ENCODE peak calls at places on chromosomes 11 and 22, in seven cellular contexts. D is hepatocyte, K is PC-3, E is A673, J is HepG2, O is PC-9, N is GM23338. C is an unnamed sample.
A peak's percentile ranks its signal among the peaks of the same experiment; 100 is the strongest.

GRCh38 chr11:33934450-33934849 is 42.6 kb upstream of the LMO2 start:
- DNase-seq in D (no peak), K (no peak), E (no peak), J (no peak), O (no peak), N (no peak), C (no peak)

GRCh38 chr11:132972565-132972964 is 559.7 kb downstream of the OPCML start:
- DNase-seq in D (no peak), K (no peak), E (no peak), J (no peak), O (no peak), N (no peak), C (no peak)

GRCh38 chr11:25066706-25067105 is 569.9 kb downstream of the LUZP2 start:
- DNase-seq in D (no peak), K (no peak), E (no peak), J (no peak), O (no peak), N (no peak), C (no peak)

GRCh38 chr22:19626666-19627065 is 87.6 kb upstream of the SEPTIN5 start:
- DNase-seq in D (no peak), K (no peak), E (no peak), J (no peak), O (no peak), N (no peak), C (no peak)

GRCh38 chr11:119461250-119461963 is 38.4 kb upstream of the THY1 start:
- DNase-seq in D (no peak), K (peak; percentile 36), E (no peak), J (no peak), O (no peak), N (peak; percentile 19), C (no peak)

GRCh38 chr11:111846640-111847039 is 24.7 kb downstream of the ALG9 start:
- DNase-seq in D (peak; percentile 15), K (peak; percentile 72), E (peak; percentile 64), J (no peak), O (peak; percentile 27), N (no peak), C (no peak)

GRCh38 chr11:67408437-67409200 is 4.7 kb downstream of the TBC1D10C start:
- DNase-seq in D (no peak), K (no peak), E (no peak), J (no peak), O (no peak), N (no peak), C (peak; percentile 76)

GRCh38 chr11:134276396-134277175 is 407 bp downstream of the GLB1L3 start:
- DNase-seq in D (no peak), K (no peak), E (no peak), J (no peak), O (no peak), N (peak; percentile 71), C (peak; percentile 4)

GRCh38 chr22:35910013-35910860 is 118.4 kb downstream of the RBFOX2 start:
- DNase-seq in D (no peak), K (no peak), E (peak; percentile 63), J (no peak), O (no peak), N (no peak), C (no peak)

DNA sequence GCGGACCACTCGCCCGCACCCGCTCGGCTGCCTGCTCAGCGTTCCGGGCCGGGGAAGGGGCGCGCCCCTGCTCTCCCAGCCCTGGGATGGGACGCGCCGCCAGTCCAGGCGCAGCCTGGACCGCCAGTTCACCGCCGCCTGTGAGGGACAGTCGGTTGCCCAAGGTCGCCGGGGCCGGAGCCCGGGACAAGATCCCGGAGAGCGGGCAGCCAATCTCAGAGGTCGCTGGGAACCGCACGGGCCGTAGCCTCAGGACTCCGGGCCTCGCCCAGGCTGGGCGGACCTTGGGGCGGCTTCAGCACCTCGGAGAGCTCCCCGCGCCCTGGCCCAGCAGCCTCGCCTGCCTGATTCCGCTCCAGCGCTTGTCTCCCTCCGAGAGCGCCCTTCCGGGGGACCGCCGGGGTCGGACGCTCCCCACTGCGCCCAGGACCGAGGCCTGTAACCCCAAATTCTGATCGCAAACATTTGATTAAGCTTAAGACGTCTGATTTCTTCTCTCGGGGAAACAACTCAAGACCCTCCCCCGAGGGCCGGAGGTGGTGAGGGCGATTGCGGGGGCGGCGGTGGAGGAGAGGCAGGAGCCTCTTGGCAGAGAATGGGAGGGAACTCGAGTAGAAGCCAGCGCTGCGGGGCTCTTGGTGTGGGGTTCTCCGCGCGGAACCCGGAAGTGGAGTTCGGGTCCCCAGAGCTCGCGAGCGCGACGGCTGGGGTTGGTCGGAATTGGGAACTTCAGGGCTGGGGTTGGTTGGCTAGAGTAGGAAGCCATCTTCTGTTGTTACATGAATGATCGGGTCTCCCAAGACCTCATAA is 1.1 kb upstream of the CHRM4 start:
- DNase-seq in D (peak; percentile 94), K (peak; percentile 66), E (peak; percentile 92), J (peak; percentile 66), O (peak; percentile 86), N (peak; percentile 95), C (peak; percentile 74)
- TF ChIP-seq EZH2 in D (no peak), K (no peak), E (no peak), J (no peak), O (no peak), N (no peak), C (no peak)

GRCh38 chr11:66311965-66312548 is 4.8 kb downstream of the CD248 start:
- DNase-seq in D (peak; percentile 95), K (peak; percentile 89), E (peak; percentile 98), J (peak; percentile 95), O (peak; percentile 89), N (peak; percentile 94), C (peak; percentile 92)
- TF ChIP-seq CTCF in D (peak; percentile 94), K (peak; percentile 98), E (peak; percentile 98), J (peak; percentile 96), O (peak; percentile 95), N (peak; percentile 88), C (no peak)

DNA sequence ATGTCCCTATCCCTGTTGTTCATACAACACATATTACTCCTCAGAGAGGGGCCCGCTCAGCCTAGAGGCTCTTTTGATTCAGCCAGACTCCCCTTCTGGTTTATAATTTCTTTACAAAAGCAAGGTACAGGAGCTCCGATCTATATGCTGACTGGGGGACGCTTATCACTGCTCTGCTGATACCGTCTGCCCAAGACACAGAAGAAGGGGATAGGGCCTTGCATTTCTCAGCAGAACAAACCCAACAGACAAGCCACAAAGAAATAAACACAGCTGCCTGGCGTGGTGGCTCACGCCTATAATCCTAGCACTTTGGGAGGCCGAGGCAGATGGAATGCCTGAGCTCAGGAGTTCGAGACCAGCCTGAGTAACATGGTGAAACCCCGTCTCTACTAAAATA is 109.9 kb upstream of the AKIP1 start:
- DNase-seq in D (no peak), K (no peak), E (no peak), J (no peak), O (no peak), N (no peak), C (no peak)
- H3K4me1 ChIP-seq in D (no peaks in the 10 kb centered on the region), K (no peaks in the 10 kb centered on the region), E (no peaks in the 10 kb centered on the region), J (no peaks in the 10 kb centered on the region), O (no peaks in the 10 kb centered on the region), N (no peaks in the 10 kb centered on the region), C (no peaks in the 10 kb centered on the region)

DNA sequence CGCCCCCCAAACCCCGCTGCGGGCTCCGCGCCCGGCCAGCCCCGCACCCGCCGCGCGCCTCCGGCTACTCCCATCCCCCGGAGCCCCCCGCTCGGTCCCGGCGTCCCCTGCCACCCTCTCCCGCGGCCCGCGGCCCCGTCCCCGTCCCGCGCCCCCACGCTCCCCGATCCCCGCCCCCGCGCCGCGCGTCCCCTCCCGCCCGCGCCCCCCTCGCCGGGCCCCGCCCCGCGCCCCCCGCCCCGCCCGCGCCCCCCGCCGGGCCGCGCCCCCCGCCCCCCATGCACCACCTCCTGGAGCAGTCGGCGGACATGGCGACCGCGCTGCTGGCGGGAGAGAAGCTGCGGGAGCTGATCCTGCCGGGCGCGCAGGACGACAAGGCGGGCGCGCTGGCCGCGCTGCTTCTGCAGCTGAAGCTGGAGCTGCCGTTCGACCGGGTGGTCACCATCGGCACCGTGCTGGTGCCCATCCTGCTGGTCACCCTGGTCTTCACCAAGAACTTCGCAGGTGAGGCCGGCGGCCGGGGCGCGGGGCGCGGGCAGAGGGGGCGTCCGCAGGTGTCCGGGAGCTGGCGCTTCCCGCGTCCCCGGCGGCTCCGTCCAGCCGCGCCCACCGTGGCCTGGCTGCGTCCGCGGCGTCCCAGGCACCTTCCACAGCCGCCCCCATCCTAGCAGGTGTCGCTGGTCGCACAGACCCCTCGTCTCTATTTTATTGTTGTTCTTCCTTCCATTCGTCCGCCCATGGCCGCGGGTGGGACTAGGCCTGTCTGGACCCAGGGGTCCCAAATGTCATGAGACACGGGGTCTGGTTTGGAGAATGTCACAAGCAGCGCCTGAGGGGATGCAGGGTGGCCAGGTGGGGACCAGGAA is at the start of gene PANX2:
- DNase-seq in D (no peak), K (no peak), E (no peak), J (no peak), O (no peak), N (peak; percentile 59), C (no peak)
- TF ChIP-seq EZH2 in D (no peak), K (no peak), E (no peak), J (no peak), O (no peak), N (peak; percentile 42), C (no peak)

DNA sequence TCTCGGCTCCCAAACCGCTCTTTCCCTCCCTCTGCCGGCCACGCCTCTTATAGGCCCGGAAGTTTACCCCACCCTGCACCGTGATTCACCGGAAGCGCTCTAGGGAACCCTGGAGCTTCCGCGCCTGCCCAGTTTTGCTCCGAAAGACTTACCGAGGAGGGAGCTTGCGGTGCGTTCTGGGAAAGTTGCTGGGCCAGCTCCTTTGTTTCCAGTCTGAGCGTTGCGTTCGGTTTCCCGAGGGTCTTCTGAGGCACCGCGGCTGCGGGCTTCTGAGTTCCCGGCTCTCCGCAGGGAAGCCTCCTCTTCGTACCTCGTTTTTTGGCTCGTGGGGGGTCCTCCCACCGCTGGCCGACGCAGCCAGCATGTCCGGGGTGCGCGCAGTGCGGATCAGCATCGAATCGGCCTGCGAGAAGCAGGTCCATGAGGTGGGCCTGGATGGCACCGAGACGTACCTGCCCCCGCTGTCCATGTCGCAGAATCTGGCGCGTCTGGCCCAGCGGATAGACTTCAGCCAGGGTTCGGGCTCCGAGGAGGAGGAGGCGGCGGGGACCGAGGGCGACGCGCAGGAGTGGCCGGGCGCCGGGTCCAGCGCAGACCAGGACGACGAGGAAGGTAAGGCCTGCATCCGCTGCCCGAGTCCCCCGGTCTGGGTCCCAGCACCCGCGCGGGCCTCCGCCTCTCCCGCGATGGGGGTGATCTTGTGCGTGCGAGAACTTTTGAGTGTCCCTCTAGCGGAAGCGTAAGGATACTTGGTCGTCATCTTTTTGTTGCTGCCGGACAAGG is at the start of gene MED17:
- DNase-seq in D (peak; percentile 98), K (peak; percentile 98), E (peak; percentile 99), J (peak; percentile 89), O (peak; percentile 85), N (peak; percentile 98), C (peak; percentile 94)
- TF ChIP-seq CTCF in D (peak; percentile 27), K (peak; percentile 59), E (peak; percentile 53), J (peak; percentile 59), O (peak; percentile 53), N (peak; percentile 29), C (peak; percentile 61)

DNA sequence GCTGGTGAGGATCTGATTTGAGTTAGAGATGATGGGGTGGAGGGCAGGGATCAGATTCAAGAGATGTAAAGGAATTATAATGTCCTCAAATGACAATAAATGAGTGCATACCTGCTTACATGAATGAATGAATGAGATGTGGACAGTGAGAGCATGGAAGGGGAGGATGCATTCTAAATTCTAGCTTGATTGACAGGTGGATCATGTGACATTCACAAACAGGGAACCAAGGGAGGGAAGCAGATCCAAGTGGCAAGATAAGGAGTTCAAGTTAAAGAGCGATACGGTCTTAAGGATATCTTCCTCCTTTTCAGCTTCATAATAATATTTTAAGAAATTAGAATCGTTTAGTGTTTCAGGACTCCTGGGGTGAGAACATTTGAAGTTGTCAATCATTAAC is 170.5 kb upstream of the TBCEL start:
- DNase-seq in D (no peak), K (no peak), E (no peak), J (no peak), O (no peak), N (no peak), C (no peak)
- H3K4me1 ChIP-seq in D (no peaks in the 10 kb centered on the region), K (no peaks in the 10 kb centered on the region), E (no peaks in the 10 kb centered on the region), J (no peaks in the 10 kb centered on the region), O (peaks cover 13% of the 10 kb centered on the region), N (no peaks in the 10 kb centered on the region), C (no peaks in the 10 kb centered on the region)

GRCh38 chr11:45665206-45665932 is at the start of gene CHST1:
- DNase-seq in D (peak; percentile 62), K (no peak), E (peak; percentile 80), J (no peak), O (peak; percentile 33), N (peak; percentile 45), C (peak; percentile 59)
- TF ChIP-seq EZH2 in D (peak; percentile 57), K (no peak), E (no peak), J (no peak), O (no peak), N (no peak), C (no peak)

C was measured in DND-41.